ENCODE peak calls at places on chromosomes 12 and 14, in five cellular contexts. One of them, this sample, is unnamed.

GRCh38 chr12:9101018-9101687 is 14.6 kb downstream of the A2M start:
- DNase-seq in IMR-90: no peak
- DNase-seq in mesendoderm: no peak
- DNase-seq in H9: no peak
- DNase-seq in H1: no peak
- DNase-seq in this sample: no peak

GRCh38 chr12:18967814-18968213 is 161.7 kb upstream of the PLEKHA5 start:
- DNase-seq in IMR-90: no peak
- DNase-seq in mesendoderm: no peak
- DNase-seq in H9: no peak
- DNase-seq in H1: no peak
- DNase-seq in this sample: no peak

GRCh38 chr12:20040844-20041243 is 327.5 kb upstream of the PDE3A start:
- DNase-seq in IMR-90: no peak
- DNase-seq in mesendoderm: peak; percentile 10
- DNase-seq in H9: peak; percentile 44
- DNase-seq in H1: no peak
- DNase-seq in this sample: no peak

GRCh38 chr14:36070056-36071043 is 106.2 kb downstream of the PTCSC3 start:
- DNase-seq in IMR-90: peak; percentile 64
- DNase-seq in mesendoderm: peak; percentile 76
- DNase-seq in H9: peak; percentile 78
- DNase-seq in H1: peak; percentile 44
- DNase-seq in this sample: peak; percentile 91

GRCh38 chr12:2354151-2354991 is 301.6 kb downstream of the CACNA1C start:
- DNase-seq in IMR-90: no peak
- DNase-seq in mesendoderm: peak; percentile 29
- DNase-seq in H9: no peak
- DNase-seq in H1: no peak
- DNase-seq in this sample: no peak

GRCh38 chr14:95255487-95255886 is 64.2 kb downstream of the CLMN start:
- DNase-seq in IMR-90: peak; percentile 1
- DNase-seq in mesendoderm: peak; percentile 92
- DNase-seq in H9: peak; percentile 93
- DNase-seq in H1: peak; percentile 73
- DNase-seq in this sample: peak; percentile 52

GRCh38 chr12:77968571-77968970 is 137.9 kb downstream of the NAV3 start:
- DNase-seq in IMR-90: no peak
- DNase-seq in mesendoderm: no peak
- DNase-seq in H9: no peak
- DNase-seq in H1: no peak
- DNase-seq in this sample: no peak

GRCh38 chr14:100159107-100159864 is at the start of gene DEGS2:
- DNase-seq in IMR-90: no peak
- DNase-seq in mesendoderm: peak; percentile 43
- DNase-seq in H9: peak; percentile 79
- DNase-seq in H1: no peak
- DNase-seq in this sample: peak; percentile 67

GRCh38 chr14:104843006-104843405 is 22.1 kb upstream of the CEP170B start:
- DNase-seq in IMR-90: no peak
- DNase-seq in mesendoderm: no peak
- DNase-seq in H9: no peak
- DNase-seq in H1: no peak
- DNase-seq in this sample: no peak

GRCh38 chr14:104843442-104844305 is 21.4 kb upstream of the CEP170B start:
- DNase-seq in IMR-90: no peak
- DNase-seq in mesendoderm: peak; percentile 84
- DNase-seq in H9: peak; percentile 72
- DNase-seq in H1: no peak
- DNase-seq in this sample: peak; percentile 38

GRCh38 chr14:104845033-104845666 is 19.9 kb upstream of the CEP170B start:
- DNase-seq in IMR-90: no peak
- DNase-seq in mesendoderm: no peak
- DNase-seq in H9: no peak
- DNase-seq in H1: no peak
- DNase-seq in this sample: no peak

GRCh38 chr14:104845834-104846441 is 19.1 kb upstream of the CEP170B start:
- DNase-seq in IMR-90: no peak
- DNase-seq in mesendoderm: no peak
- DNase-seq in H9: no peak
- DNase-seq in H1: no peak
- DNase-seq in this sample: peak; percentile 15

DNA sequence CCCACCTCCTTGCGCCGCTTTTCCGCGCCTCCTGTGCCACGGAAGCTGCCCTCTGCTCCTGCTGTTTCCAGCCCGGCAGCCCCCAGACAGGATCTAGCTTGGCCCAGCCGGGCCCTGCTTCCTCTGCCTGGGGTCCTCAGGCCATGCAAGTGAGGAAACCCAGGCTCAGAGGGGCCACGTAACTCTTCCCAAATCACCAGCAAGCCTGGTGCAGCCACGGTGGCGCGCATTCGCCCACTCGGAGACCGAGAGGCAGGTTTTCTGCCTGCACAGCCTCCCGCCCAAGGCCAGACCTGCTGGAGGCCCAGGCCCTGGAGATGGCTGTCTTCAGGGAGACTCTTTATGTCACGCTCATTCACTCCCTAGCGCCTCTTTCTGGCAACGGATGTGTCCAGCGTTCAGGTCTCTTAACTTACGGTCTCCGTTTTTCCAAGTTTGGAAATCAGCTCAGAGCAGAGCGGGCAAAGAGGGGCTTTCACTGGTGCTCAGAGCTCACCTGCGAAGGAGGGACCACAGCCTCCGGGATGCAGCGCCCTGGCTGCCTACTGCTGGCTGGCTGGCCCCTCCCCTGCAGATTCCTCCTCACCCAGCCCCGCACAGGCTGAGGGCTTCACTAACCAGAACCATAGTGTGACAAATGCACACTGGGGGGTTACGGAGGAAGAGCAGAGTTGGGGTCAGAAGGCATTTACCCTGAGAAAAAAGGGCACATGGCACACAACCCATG is 20.6 kb upstream of the CEP170B start:
- DNase-seq in IMR-90: no peak
- DNase-seq in mesendoderm: peak; percentile 72
- DNase-seq in H9: peak; percentile 56
- DNase-seq in H1: no peak
- DNase-seq in this sample: no peak
- H3K23ac ChIP-seq in IMR-90: no peak overlapping the region
- H3K23ac ChIP-seq in mesendoderm: no peak overlapping the region
- H3K23ac ChIP-seq in H9: no peak overlapping the region
- H3K23ac ChIP-seq in H1: no peak overlapping the region
- H3K23ac ChIP-seq in this sample: no peak overlapping the region

DNA sequence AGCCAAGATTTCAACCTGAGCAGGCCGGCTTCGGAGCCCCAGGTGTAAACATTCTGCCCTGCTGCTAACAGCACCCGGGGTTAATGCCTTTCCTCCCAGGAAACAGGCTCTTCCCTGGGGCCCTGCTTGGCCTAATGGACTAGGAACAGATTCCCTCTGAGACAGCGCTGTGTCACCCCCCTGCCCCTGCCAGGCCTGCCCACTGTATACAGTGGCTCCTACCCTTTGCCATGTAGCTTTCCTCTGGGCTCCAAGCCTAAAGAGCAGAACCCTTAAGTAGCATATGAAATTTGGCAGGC is 28.3 kb upstream of the BCDIN3D start:
- DNase-seq in IMR-90: no peak
- DNase-seq in mesendoderm: no peak
- DNase-seq in H9: no peak
- DNase-seq in H1: no peak
- DNase-seq in this sample: no peak
- H3K4me1 ChIP-seq in IMR-90: peaks cover 27% of the 10 kb centered on the region
- H3K4me1 ChIP-seq in mesendoderm: no peaks in the 10 kb centered on the region
- H3K4me1 ChIP-seq in H9: no peaks in the 10 kb centered on the region
- H3K4me1 ChIP-seq in H1: peaks cover 3% of the 10 kb centered on the region
- H3K4me1 ChIP-seq in this sample: peaks cover 11% of the 10 kb centered on the region

GRCh38 chr12:125330645-125331341 is 265.6 kb downstream of the AACS start:
- DNase-seq in IMR-90: no peak
- DNase-seq in mesendoderm: peak; percentile 79
- DNase-seq in H9: peak; percentile 93
- DNase-seq in H1: no peak
- DNase-seq in this sample: no peak

GRCh38 chr12:125324861-125325260 is 259.6 kb downstream of the AACS start:
- DNase-seq in IMR-90: no peak
- DNase-seq in mesendoderm: peak; percentile 50
- DNase-seq in H9: no peak
- DNase-seq in H1: no peak
- DNase-seq in this sample: peak; percentile 16

GRCh38 chr12:125332900-125333299 is 267.7 kb downstream of the AACS start:
- DNase-seq in IMR-90: no peak
- DNase-seq in mesendoderm: peak; percentile 49
- DNase-seq in H9: peak; percentile 67
- DNase-seq in H1: no peak
- DNase-seq in this sample: no peak

GRCh38 chr12:125331342-125332052 is 266.3 kb downstream of the AACS start:
- DNase-seq in IMR-90: no peak
- DNase-seq in mesendoderm: no peak
- DNase-seq in H9: no peak
- DNase-seq in H1: no peak
- DNase-seq in this sample: no peak

DNA sequence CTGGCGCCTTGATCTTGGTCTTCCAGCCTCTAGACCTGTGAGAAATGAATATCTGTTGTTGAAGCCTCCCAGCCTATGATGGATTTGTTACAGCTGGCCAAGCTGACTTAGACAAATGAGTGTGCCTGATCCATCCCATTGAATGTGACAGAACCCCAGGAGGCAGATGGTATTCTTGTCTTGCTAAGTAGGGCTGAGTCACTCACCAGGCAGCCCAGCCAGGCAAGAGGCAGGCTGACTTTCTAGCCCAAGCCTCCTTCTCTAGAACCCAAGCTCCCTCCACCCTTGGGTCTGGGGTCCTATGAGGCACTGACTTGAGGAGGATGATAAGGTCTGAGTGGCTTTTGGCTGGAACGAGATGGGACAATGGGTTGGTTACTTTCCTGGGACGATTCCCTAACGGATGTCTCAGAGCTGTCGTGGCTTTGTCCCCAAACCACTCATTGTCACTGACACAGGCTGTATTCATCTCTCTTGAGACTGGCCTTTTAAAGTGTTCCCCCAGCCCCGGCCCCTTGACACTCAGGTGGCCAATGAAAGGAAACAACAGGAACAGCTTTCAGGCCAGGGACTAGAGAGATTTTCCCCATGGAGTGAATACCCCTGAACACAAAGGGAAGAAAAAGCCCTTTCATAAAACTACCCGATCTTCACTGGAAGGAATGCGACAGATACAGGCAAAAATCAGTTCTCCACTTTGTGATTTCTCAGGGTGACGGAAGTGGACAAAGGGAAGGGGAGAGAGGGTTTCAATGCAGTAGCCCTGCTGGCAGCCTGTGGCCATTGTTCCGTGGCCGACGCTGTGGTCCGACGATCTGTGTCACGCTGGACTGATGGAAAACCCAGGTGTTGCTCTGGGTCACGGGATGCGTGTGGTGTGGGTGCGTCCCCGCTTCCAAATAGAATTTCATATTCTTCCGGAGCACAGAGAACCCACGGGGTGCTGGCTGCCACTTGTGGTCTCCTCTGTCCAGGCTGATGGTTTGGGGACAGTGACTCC is 264.3 kb downstream of the AACS start:
- DNase-seq in IMR-90: no peak
- DNase-seq in mesendoderm: peak; percentile 79
- DNase-seq in H9: peak; percentile 87
- DNase-seq in H1: no peak
- DNase-seq in this sample: no peak
- H2BK5ac ChIP-seq in IMR-90: no peak overlapping the region
- H2BK5ac ChIP-seq in mesendoderm: no peak overlapping the region
- H2BK5ac ChIP-seq in H9: no peak overlapping the region
- H2BK5ac ChIP-seq in H1: peak overlapping the region; percentile 41
- H2BK5ac ChIP-seq in this sample: no peak overlapping the region

GRCh38 chr12:130161261-130162231 is 718 bp upstream of the FZD10 start:
- DNase-seq in IMR-90: no peak
- DNase-seq in mesendoderm: peak; percentile 76
- DNase-seq in H9: peak; percentile 89
- DNase-seq in H1: peak; percentile 59
- DNase-seq in this sample: peak; percentile 37

GRCh38 chr12:130163461-130164215 is 1.4 kb downstream of the FZD10 start:
- DNase-seq in IMR-90: no peak
- DNase-seq in mesendoderm: no peak
- DNase-seq in H9: peak; percentile 49
- DNase-seq in H1: no peak
- DNase-seq in this sample: no peak

GRCh38 chr12:130162771-130163460 is 652 bp downstream of the FZD10 start:
- DNase-seq in IMR-90: no peak
- DNase-seq in mesendoderm: peak; percentile 23
- DNase-seq in H9: peak; percentile 56
- DNase-seq in H1: no peak
- DNase-seq in this sample: no peak

GRCh38 chr12:130160711-130161231 is 1.5 kb upstream of the FZD10 start:
- DNase-seq in IMR-90: no peak
- DNase-seq in mesendoderm: no peak
- DNase-seq in H9: no peak
- DNase-seq in H1: no peak
- DNase-seq in this sample: no peak

GRCh38 chr12:130162267-130162666 is at the start of gene FZD10:
- DNase-seq in IMR-90: no peak
- DNase-seq in mesendoderm: peak; percentile 72
- DNase-seq in H9: peak; percentile 88
- DNase-seq in H1: no peak
- DNase-seq in this sample: no peak
- H3K23ac ChIP-seq in IMR-90: no peak within 1 kb of the TSS
- H3K23ac ChIP-seq in mesendoderm: no peak within 1 kb of the TSS
- H3K23ac ChIP-seq in H9: no peak within 1 kb of the TSS
- H3K23ac ChIP-seq in H1: no peak within 1 kb of the TSS
- H3K23ac ChIP-seq in this sample: no peak within 1 kb of the TSS

GRCh38 chr12:75884465-75884985 is 147.1 kb downstream of the PHLDA1 start:
- DNase-seq in IMR-90: no peak
- DNase-seq in mesendoderm: peak; percentile 74
- DNase-seq in H9: no peak
- DNase-seq in H1: no peak
- DNase-seq in this sample: no peak

GRCh38 chr12:75878382-75878720 is 153.2 kb downstream of the PHLDA1 start:
- DNase-seq in IMR-90: peak; percentile 93
- DNase-seq in mesendoderm: peak; percentile 60
- DNase-seq in H9: no peak
- DNase-seq in H1: no peak
- DNase-seq in this sample: no peak

GRCh38 chr12:75881910-75882309 is 149.7 kb downstream of the PHLDA1 start:
- DNase-seq in IMR-90: peak; percentile 43
- DNase-seq in mesendoderm: no peak
- DNase-seq in H9: no peak
- DNase-seq in H1: no peak
- DNase-seq in this sample: no peak

GRCh38 chr12:75887979-75888378 is 143.6 kb downstream of the PHLDA1 start:
- DNase-seq in IMR-90: no peak
- DNase-seq in mesendoderm: no peak
- DNase-seq in H9: no peak
- DNase-seq in H1: no peak
- DNase-seq in this sample: no peak

GRCh38 chr12:75883241-75883640 is 148.3 kb downstream of the PHLDA1 start:
- DNase-seq in IMR-90: no peak
- DNase-seq in mesendoderm: no peak
- DNase-seq in H9: no peak
- DNase-seq in H1: no peak
- DNase-seq in this sample: no peak
- H3K4me1 ChIP-seq in IMR-90: no peaks in the 10 kb centered on the region
- H3K4me1 ChIP-seq in mesendoderm: peaks cover 6% of the 10 kb centered on the region
- H3K4me1 ChIP-seq in H9: peaks cover 2% of the 10 kb centered on the region
- H3K4me1 ChIP-seq in H1: no peaks in the 10 kb centered on the region
- H3K4me1 ChIP-seq in this sample: no peaks in the 10 kb centered on the region

This sample was measured in trophoblast cell.